ENCODE peak calls at places on chromosome 4, in six cellular contexts. I, S, W, Q, R and J are unnamed samples.

GRCh38 chr4:26300314-26301307 is 20.2 kb upstream of the RBPJ start:
- DNase-seq in I (no peak), S (no peak), W (no peak), Q (peak), R (no peak), J (no peak)

GRCh38 chr4:7461171-7461570 is 26.4 kb upstream of the PSAPL1 start:
- DNase-seq in I (no peak), S (no peak), W (no peak), Q (no peak), R (no peak), J (no peak)

GRCh38 chr4:14669418-14669817 is 332.9 kb upstream of the CPEB2 start:
- DNase-seq in I (no peak), S (no peak), W (no peak), Q (no peak), R (no peak), J (no peak)

GRCh38 chr4:88575222-88575621 is 17.1 kb upstream of the HERC3 start:
- DNase-seq in I (no peak), S (no peak), W (no peak), Q (no peak), R (no peak), J (no peak)

GRCh38 chr4:98539299-98539698 is 119.1 kb downstream of the TSPAN5 start:
- DNase-seq in I (no peak), S (no peak), W (no peak), Q (no peak), R (no peak), J (no peak)

GRCh38 chr4:46856347-46856746 is 52.7 kb downstream of the COX7B2 start:
- DNase-seq in I (no peak), S (no peak), W (no peak), Q (no peak), R (no peak), J (no peak)

GRCh38 chr4:103947617-103948016 is 227.8 kb upstream of the TACR3 start:
- DNase-seq in I (no peak), S (no peak), W (no peak), Q (no peak), R (no peak), J (no peak)

GRCh38 chr4:129668092-129668491 is 572.1 kb downstream of the C4orf33 start:
- DNase-seq in I (no peak), S (no peak), W (no peak), Q (no peak), R (no peak), J (no peak)

GRCh38 chr4:62644372-62644771 is 1444.2 kb downstream of the ADGRL3 start:
- DNase-seq in I (peak), S (no peak), W (no peak), Q (peak), R (no peak), J (peak)

GRCh38 chr4:20422398-20422797 is 170.7 kb downstream of the SLIT2 start:
- DNase-seq in I (peak), S (peak), W (peak), Q (peak), R (no peak), J (peak)

GRCh38 chr4:92677805-92678204 is 374.0 kb downstream of the GRID2 start:
- DNase-seq in I (no peak), S (no peak), W (no peak), Q (no peak), R (no peak), J (no peak)